ENCODE peak calls at places on chromosomes 7 and 10, in ten cellular contexts. X is activated T-cell treated with anti-CD3 and anti-CD28 coated beads, Interleukin-2, amount 50 U/mL, for 72 hours; D is GF-D8; T is stimulated activated CD4-positive, alpha-beta T cell treated with anti-CD3 and anti-CD28 coated beads, Interleukin-15, amount 100 ng/mL, for 48 hours; R is choroid plexus epithelial cell; I is type B pancreatic cell; Y is astrocyte of the hippocampus; Q is ureter; V is immature natural killer cell; O is globus pallidus. B is an unnamed sample.

GRCh38 chr10:13628661-13629060 is 41.9 kb downstream of the PRPF18 start:
- DNase-seq in X (no peak), D (no peak), T (no peak), R (no peak), I (no peak), Y (no peak), Q (no peak), V (no peak), O (no peak), B (no peak)

GRCh38 chr10:71084061-71084817 is 128.1 kb upstream of the UNC5B start:
- DNase-seq in X (no peak), D (no peak), T (no peak), R (no peak), I (peak), Y (no peak), Q (peak), V (no peak), O (no peak), B (no peak)

GRCh38 chr7:117114272-117114671 is 161.0 kb downstream of the ST7 start:
- DNase-seq in X (no peak), D (no peak), T (no peak), R (no peak), I (no peak), Y (no peak), Q (no peak), V (no peak), O (no peak), B (no peak)

GRCh38 chr7:22001345-22002004 is 55.8 kb upstream of the CDCA7L start:
- DNase-seq in X (peak), D (no peak), T (no peak), R (peak), I (no peak), Y (peak), Q (no peak), V (peak), O (peak), B (no peak)

GRCh38 chr10:115167716-115168115 is 74.6 kb downstream of the ATRNL1 start:
- DNase-seq in X (no peak), D (no peak), T (no peak), R (no peak), I (no peak), Y (no peak), Q (no peak), V (no peak), O (no peak), B (no peak)

GRCh38 chr10:125054216-125054615 is 106.1 kb downstream of the CTBP2 start:
- DNase-seq in X (no peak), D (no peak), T (no peak), R (no peak), I (no peak), Y (no peak), Q (no peak), V (no peak), O (no peak), B (no peak)

GRCh38 chr10:56269181-56269580 is 91.9 kb downstream of the ZWINT start:
- DNase-seq in X (no peak), D (no peak), T (no peak), R (no peak), I (no peak), Y (no peak), Q (no peak), V (no peak), O (no peak), B (no peak)

GRCh38 chr10:119205926-119206602 is 1.3 kb upstream of the GRK5 start:
- DNase-seq in X (peak), D (peak), T (no peak), R (no peak), I (peak), Y (no peak), Q (peak), V (no peak), O (peak), B (peak)

GRCh38 chr7:108120943-108121342 is 9.2 kb downstream of the LAMB4 start:
- DNase-seq in X (no peak), D (no peak), T (no peak), R (peak), I (no peak), Y (no peak), Q (no peak), V (no peak), O (no peak), B (no peak)